ENCODE peak calls at places on chromosome 12, in four cellular contexts. One of them, this sample, is unnamed. For H3K4me1, the result is how much of the 10 kb centered on the place peaks cover.

GRCh38 chr12:31600764-31601163 is 9.8 kb upstream of the DENND5B start:
- DNase-seq in A549: no peak
- DNase-seq in ovary: no peak
- DNase-seq in cardiac muscle cell: no peak
- DNase-seq in this sample: no peak

GRCh38 chr12:26123482-26123980 is 1.3 kb downstream of the BHLHE41 start:
- DNase-seq in A549: no peak
- DNase-seq in ovary: no peak
- DNase-seq in cardiac muscle cell: peak
- DNase-seq in this sample: no peak

GRCh38 chr12:674272-674781 is 11.1 kb upstream of the NINJ2 start:
- DNase-seq in A549: no peak
- DNase-seq in ovary: no peak
- DNase-seq in cardiac muscle cell: no peak
- DNase-seq in this sample: no peak

GRCh38 chr12:4268549-4269181 is 4.9 kb upstream of the CCND2 start:
- DNase-seq in A549: no peak
- DNase-seq in ovary: no peak
- DNase-seq in cardiac muscle cell: no peak
- DNase-seq in this sample: peak

GRCh38 chr12:69688021-69688420 is 11.1 kb downstream of the BEST3 start:
- DNase-seq in A549: no peak
- DNase-seq in ovary: no peak
- DNase-seq in cardiac muscle cell: no peak
- DNase-seq in this sample: peak

GRCh38 chr12:19437996-19438395 is 1.3 kb upstream of the AEBP2 start:
- DNase-seq in A549: no peak
- DNase-seq in ovary: no peak
- DNase-seq in cardiac muscle cell: no peak
- DNase-seq in this sample: no peak

GRCh38 chr12:3809357-3810015 is 56.6 kb upstream of the CRACR2A start:
- DNase-seq in A549: no peak
- DNase-seq in ovary: no peak
- DNase-seq in cardiac muscle cell: no peak
- DNase-seq in this sample: no peak

GRCh38 chr12:52189376-52190174 is 2.2 kb downstream of the KRT80 start:
- DNase-seq in A549: no peak
- DNase-seq in ovary: no peak
- DNase-seq in cardiac muscle cell: peak
- DNase-seq in this sample: no peak

GRCh38 chr12:29320295-29321090 is 60.5 kb downstream of the ERGIC2 start:
- DNase-seq in A549: peak
- DNase-seq in ovary: no peak
- DNase-seq in cardiac muscle cell: peak
- DNase-seq in this sample: no peak

GRCh38 chr12:5244513-5244972 is 187.4 kb upstream of the NTF3 start:
- DNase-seq in A549: no peak
- DNase-seq in ovary: no peak
- DNase-seq in cardiac muscle cell: no peak
- DNase-seq in this sample: no peak

GRCh38 chr12:94240171-94240570 is 91.8 kb downstream of the PLXNC1 start:
- DNase-seq in A549: no peak
- DNase-seq in ovary: no peak
- DNase-seq in cardiac muscle cell: no peak
- DNase-seq in this sample: no peak

GRCh38 chr12:49507139-49507538 is 31.7 kb upstream of the KCNH3 start:
- DNase-seq in A549: peak
- DNase-seq in ovary: no peak
- DNase-seq in cardiac muscle cell: peak
- DNase-seq in this sample: no peak

DNA sequence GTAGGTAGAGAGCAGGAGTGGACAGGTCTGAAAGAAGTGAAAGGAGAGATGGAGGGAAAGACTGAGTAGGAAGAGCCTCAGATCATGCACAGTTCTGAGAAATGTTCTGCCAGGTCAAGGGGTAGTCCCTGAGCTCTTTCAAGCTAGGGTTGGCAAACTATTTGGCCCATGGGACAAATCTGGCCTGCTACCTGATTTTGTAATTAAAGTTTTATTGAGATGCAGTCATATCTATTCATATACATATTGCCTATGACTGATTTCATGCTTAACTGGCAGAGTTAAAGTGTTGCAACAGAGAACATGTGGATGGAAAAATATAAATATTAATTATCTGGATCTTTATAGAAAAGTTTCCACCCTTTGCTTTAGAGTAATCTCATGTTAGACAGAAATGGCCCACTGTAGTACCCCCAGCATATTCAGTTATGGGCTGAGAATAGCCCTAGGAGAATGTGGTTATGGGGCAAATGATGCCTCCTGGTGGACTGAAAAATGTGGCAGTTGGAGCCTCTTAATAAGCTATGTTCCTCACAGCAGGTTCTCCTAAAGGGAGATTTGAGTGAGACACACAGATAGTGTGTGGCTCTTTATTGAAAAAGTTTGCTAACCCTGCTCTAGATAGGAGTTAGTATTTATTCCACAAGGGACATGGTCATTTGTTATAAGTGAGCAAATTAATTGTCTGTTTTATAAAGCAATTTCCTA is 476.9 kb downstream of the LRIG3 start:
- DNase-seq in A549: peak
- DNase-seq in ovary: no peak
- DNase-seq in cardiac muscle cell: peak
- DNase-seq in this sample: no peak
- TF ChIP-seq CTCF in A549: peak
- TF ChIP-seq CTCF in ovary: no peak
- TF ChIP-seq CTCF in cardiac muscle cell: peak
- TF ChIP-seq CTCF in this sample: peak

DNA sequence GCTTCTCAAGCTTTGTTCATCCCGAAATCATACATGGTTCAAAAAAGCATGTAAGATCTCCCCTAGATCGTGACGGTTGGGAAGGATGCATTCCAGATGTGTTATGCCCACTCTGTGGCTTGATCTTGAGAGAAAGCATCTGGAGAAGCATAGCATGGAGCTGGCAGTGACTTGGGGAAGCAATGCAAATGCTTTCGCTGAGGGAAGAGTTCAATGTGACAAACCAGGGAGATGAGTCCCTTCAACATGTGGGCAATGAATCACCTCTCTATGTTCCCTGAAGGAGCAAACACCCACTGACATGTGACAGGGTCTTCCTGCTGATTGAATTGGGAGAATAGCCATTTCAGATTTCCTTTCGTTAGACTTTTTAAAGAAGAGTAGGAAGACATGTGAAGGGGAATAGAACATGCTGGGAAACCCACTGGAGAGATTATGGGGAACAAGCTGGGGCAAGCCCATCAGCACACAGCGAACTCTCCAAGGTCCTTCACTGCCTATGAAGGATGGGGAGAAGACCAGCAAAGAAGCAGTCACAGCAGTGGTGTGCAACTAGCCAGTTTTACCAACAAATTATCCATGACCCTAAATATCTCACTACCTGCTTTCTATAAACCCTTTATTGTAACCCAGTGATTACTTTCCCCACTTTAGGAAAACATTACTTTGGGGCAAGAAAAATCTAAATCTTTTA is 35.1 kb downstream of the KITLG start:
- DNase-seq in A549: no peak
- DNase-seq in ovary: no peak
- DNase-seq in cardiac muscle cell: peak
- DNase-seq in this sample: no peak
- H3K4me1 ChIP-seq in A549: under half
- H3K4me1 ChIP-seq in ovary: under half
- H3K4me1 ChIP-seq in cardiac muscle cell: under half
- H3K4me1 ChIP-seq in this sample: under half

GRCh38 chr12:117214797-117215196 is 24.5 kb upstream of the FBXO21 start:
- DNase-seq in A549: no peak
- DNase-seq in ovary: no peak
- DNase-seq in cardiac muscle cell: no peak
- DNase-seq in this sample: no peak

GRCh38 chr12:117210266-117210918 is 20.1 kb upstream of the FBXO21 start:
- DNase-seq in A549: no peak
- DNase-seq in ovary: no peak
- DNase-seq in cardiac muscle cell: no peak
- DNase-seq in this sample: no peak

GRCh38 chr12:117213295-117213808 is 23.1 kb upstream of the FBXO21 start:
- DNase-seq in A549: no peak
- DNase-seq in ovary: no peak
- DNase-seq in cardiac muscle cell: no peak
- DNase-seq in this sample: no peak

GRCh38 chr12:117209626-117210025 is 19.4 kb upstream of the FBXO21 start:
- DNase-seq in A549: no peak
- DNase-seq in ovary: no peak
- DNase-seq in cardiac muscle cell: no peak
- DNase-seq in this sample: no peak

DNA sequence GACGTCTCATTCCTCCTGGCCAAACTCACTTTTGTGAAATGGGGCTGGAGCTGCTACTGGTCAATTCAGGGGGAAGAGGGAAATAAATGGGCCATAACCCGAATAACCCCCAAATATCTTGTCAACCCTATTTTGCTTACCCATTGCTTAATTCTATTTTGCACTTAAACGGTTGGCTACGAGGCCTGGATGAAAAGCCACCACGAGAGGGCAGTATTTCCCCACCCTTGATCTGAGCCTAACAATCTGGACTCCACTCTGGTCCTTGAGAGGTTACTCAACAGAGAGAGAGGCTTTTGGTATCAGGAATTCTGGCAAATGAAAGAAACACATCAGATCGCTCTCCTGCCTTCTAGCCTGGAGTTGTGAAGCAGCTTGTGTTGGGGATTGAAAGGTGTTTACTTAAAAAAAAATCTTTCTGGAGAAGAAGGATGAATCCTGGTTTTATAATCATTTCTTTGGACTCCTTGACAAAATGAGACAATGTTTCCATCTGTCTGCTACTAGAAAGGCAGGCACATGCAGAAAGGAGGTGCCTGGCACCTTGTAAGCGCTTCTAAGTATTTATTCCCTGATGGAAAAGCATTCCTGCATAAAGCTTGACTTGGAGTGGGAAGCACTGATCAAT is 22.4 kb upstream of the FBXO21 start:
- DNase-seq in A549: peak
- DNase-seq in ovary: peak
- DNase-seq in cardiac muscle cell: peak
- DNase-seq in this sample: peak
- TF ChIP-seq CTCF in A549: peak
- TF ChIP-seq CTCF in ovary: peak
- TF ChIP-seq CTCF in cardiac muscle cell: peak
- TF ChIP-seq CTCF in this sample: peak

DNA sequence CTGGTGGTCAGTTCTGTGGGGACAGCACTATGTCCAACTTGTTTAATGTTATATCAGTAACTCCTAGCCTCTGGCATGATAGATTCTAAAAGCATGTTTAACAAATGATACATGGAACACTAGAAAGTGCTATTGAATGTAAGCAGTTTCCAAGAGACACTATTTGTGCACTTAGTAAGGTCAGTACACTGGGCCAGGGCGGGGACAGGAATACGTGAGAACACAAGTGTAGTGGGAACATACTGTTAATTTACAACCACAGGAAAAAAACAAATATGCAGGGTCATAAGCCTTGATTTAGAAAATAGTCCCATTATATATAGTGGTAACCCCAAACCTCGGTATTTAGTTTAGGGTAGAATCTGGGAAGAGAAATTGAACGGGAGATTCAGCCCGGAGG is 88.9 kb upstream of the SLC38A2 start:
- DNase-seq in A549: no peak
- DNase-seq in ovary: peak
- DNase-seq in cardiac muscle cell: no peak
- DNase-seq in this sample: no peak
- H3K4me1 ChIP-seq in A549: under half
- H3K4me1 ChIP-seq in ovary: under half
- H3K4me1 ChIP-seq in cardiac muscle cell: under half
- H3K4me1 ChIP-seq in this sample: under half

GRCh38 chr12:106956048-106956935 is 585 bp downstream of the TMEM263 start:
- DNase-seq in A549: peak
- DNase-seq in ovary: peak
- DNase-seq in cardiac muscle cell: peak
- DNase-seq in this sample: peak
- TF ChIP-seq CTCF in A549: peak
- TF ChIP-seq CTCF in ovary: peak
- TF ChIP-seq CTCF in cardiac muscle cell: peak
- TF ChIP-seq CTCF in this sample: no peak

DNA sequence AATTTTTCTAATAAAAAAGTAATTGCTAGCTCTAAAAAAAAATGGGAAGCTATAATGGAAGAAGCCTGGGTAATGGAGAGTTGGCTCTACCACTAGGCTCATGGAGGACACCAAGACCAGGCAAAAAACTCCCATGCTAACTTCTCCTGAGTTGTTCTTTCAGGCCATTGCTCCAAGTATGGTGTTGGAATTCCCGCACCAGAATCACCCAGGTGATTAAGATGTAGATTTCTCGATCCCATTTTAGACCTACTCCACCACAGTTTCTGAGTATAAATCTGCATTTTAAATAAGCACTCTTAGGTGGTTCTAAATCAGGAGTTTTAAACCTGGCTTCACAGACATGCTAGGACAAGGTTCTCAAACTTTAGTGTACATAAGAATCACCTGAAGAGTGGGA is 221.0 kb downstream of the EMP1 start:
- DNase-seq in A549: no peak
- DNase-seq in ovary: no peak
- DNase-seq in cardiac muscle cell: no peak
- DNase-seq in this sample: no peak
- H3K4me1 ChIP-seq in A549: under half
- H3K4me1 ChIP-seq in ovary: under half
- H3K4me1 ChIP-seq in cardiac muscle cell: under half
- H3K4me1 ChIP-seq in this sample: under half

GRCh38 chr12:114321524-114321923 is 84.4 kb downstream of the TBX5 start:
- DNase-seq in A549: no peak
- DNase-seq in ovary: no peak
- DNase-seq in cardiac muscle cell: no peak
- DNase-seq in this sample: no peak
- TF ChIP-seq CTCF in A549: no peak
- TF ChIP-seq CTCF in ovary: no peak
- TF ChIP-seq CTCF in cardiac muscle cell: no peak
- TF ChIP-seq CTCF in this sample: no peak

This sample was measured in adrenal gland.